ENCODE peak calls at places on chromosomes 16 and 17, in eight cellular contexts. One of them, this sample, is unnamed.
A peak's percentile ranks its signal among the peaks of the same experiment; 100 is the strongest.

GRCh38 chr16:86355538-86355937 is 154.8 kb upstream of the FOXF1 start:
- DNase-seq in PC-9: no peak
- DNase-seq in ascending aorta: no peak
- DNase-seq in psoas muscle: no peak
- DNase-seq in heart right ventricle: no peak
- DNase-seq in IMR-90: peak; percentile 93
- DNase-seq in tibial nerve: no peak
- DNase-seq in sigmoid colon: no peak
- DNase-seq in this sample: no peak

GRCh38 chr17:61716225-61716829 is 125.3 kb upstream of the NACA2 start:
- DNase-seq in tibial nerve: no peak
- DNase-seq in sigmoid colon: no peak
- DNase-seq in ascending aorta: no peak
- DNase-seq in PC-9: no peak
- DNase-seq in psoas muscle: no peak
- DNase-seq in heart right ventricle: no peak
- DNase-seq in IMR-90: no peak
- DNase-seq in this sample: no peak

GRCh38 chr17:71636644-71637043 is 484.2 kb upstream of the SOX9 start:
- DNase-seq in ascending aorta: no peak
- DNase-seq in sigmoid colon: no peak
- DNase-seq in heart right ventricle: no peak
- DNase-seq in IMR-90: no peak
- DNase-seq in psoas muscle: no peak
- DNase-seq in PC-9: no peak
- DNase-seq in tibial nerve: no peak
- DNase-seq in this sample: no peak

GRCh38 chr17:50977487-50978159 is 111.5 kb upstream of the TOB1 start:
- DNase-seq in heart right ventricle: no peak
- DNase-seq in PC-9: no peak
- DNase-seq in psoas muscle: no peak
- DNase-seq in ascending aorta: no peak
- DNase-seq in IMR-90: no peak
- DNase-seq in tibial nerve: no peak
- DNase-seq in sigmoid colon: no peak
- DNase-seq in this sample: no peak

GRCh38 chr16:59887856-59888255 is 1153.7 kb upstream of the GOT2 start:
- DNase-seq in sigmoid colon: no peak
- DNase-seq in ascending aorta: no peak
- DNase-seq in heart right ventricle: no peak
- DNase-seq in PC-9: no peak
- DNase-seq in IMR-90: no peak
- DNase-seq in tibial nerve: no peak
- DNase-seq in psoas muscle: no peak
- DNase-seq in this sample: no peak

GRCh38 chr17:31724026-31724425 is 135.0 kb downstream of the COPRS start:
- DNase-seq in heart right ventricle: no peak
- DNase-seq in tibial nerve: no peak
- DNase-seq in sigmoid colon: no peak
- DNase-seq in ascending aorta: peak; percentile 49
- DNase-seq in psoas muscle: no peak
- DNase-seq in PC-9: peak; percentile 12
- DNase-seq in IMR-90: peak; percentile 75
- DNase-seq in this sample: no peak

GRCh38 chr16:77789646-77790370 is 1.4 kb downstream of the VAT1L start:
- DNase-seq in heart right ventricle: no peak
- DNase-seq in tibial nerve: no peak
- DNase-seq in psoas muscle: no peak
- DNase-seq in ascending aorta: no peak
- DNase-seq in PC-9: no peak
- DNase-seq in sigmoid colon: no peak
- DNase-seq in IMR-90: no peak
- DNase-seq in this sample: no peak

GRCh38 chr17:69414408-69415274 is at the start of gene MAP2K6:
- DNase-seq in ascending aorta: peak; percentile 87
- DNase-seq in IMR-90: peak; percentile 65
- DNase-seq in sigmoid colon: peak; percentile 91
- DNase-seq in heart right ventricle: peak; percentile 81
- DNase-seq in tibial nerve: peak; percentile 67
- DNase-seq in psoas muscle: peak; percentile 83
- DNase-seq in PC-9: peak; percentile 42
- DNase-seq in this sample: peak; percentile 80

GRCh38 chr16:8996891-8997290 is 33.2 kb upstream of the USP7 start:
- DNase-seq in tibial nerve: no peak
- DNase-seq in psoas muscle: no peak
- DNase-seq in ascending aorta: no peak
- DNase-seq in sigmoid colon: no peak
- DNase-seq in heart right ventricle: no peak
- DNase-seq in IMR-90: no peak
- DNase-seq in PC-9: no peak
- DNase-seq in this sample: no peak

GRCh38 chr17:694239-694638 is 20.4 kb downstream of the VPS53 start:
- DNase-seq in tibial nerve: no peak
- DNase-seq in PC-9: peak; percentile 80
- DNase-seq in sigmoid colon: no peak
- DNase-seq in psoas muscle: no peak
- DNase-seq in heart right ventricle: no peak
- DNase-seq in IMR-90: peak; percentile 99
- DNase-seq in ascending aorta: no peak
- DNase-seq in this sample: no peak

GRCh38 chr17:258906-259305 is 77.5 kb upstream of the DOC2B start:
- DNase-seq in psoas muscle: no peak
- DNase-seq in tibial nerve: no peak
- DNase-seq in ascending aorta: peak; percentile 24
- DNase-seq in IMR-90: no peak
- DNase-seq in sigmoid colon: no peak
- DNase-seq in PC-9: no peak
- DNase-seq in heart right ventricle: no peak
- DNase-seq in this sample: no peak

GRCh38 chr16:27232061-27232841 is 28.9 kb downstream of the KDM8 start:
- DNase-seq in ascending aorta: no peak
- DNase-seq in psoas muscle: no peak
- DNase-seq in PC-9: no peak
- DNase-seq in IMR-90: no peak
- DNase-seq in tibial nerve: no peak
- DNase-seq in sigmoid colon: peak; percentile 59
- DNase-seq in heart right ventricle: no peak
- DNase-seq in this sample: no peak

GRCh38 chr17:38572292-38572664 is 33.5 kb downstream of the SRCIN1 start:
- DNase-seq in psoas muscle: no peak
- DNase-seq in IMR-90: no peak
- DNase-seq in PC-9: no peak
- DNase-seq in sigmoid colon: no peak
- DNase-seq in ascending aorta: no peak
- DNase-seq in heart right ventricle: no peak
- DNase-seq in tibial nerve: no peak
- DNase-seq in this sample: no peak

GRCh38 chr17:38569701-38570512 is 35.8 kb downstream of the SRCIN1 start:
- DNase-seq in psoas muscle: no peak
- DNase-seq in tibial nerve: no peak
- DNase-seq in PC-9: no peak
- DNase-seq in ascending aorta: no peak
- DNase-seq in heart right ventricle: no peak
- DNase-seq in IMR-90: no peak
- DNase-seq in sigmoid colon: no peak
- DNase-seq in this sample: no peak

GRCh38 chr17:38574712-38575111 is 31.0 kb downstream of the SRCIN1 start:
- DNase-seq in sigmoid colon: no peak
- DNase-seq in tibial nerve: no peak
- DNase-seq in IMR-90: no peak
- DNase-seq in psoas muscle: no peak
- DNase-seq in PC-9: no peak
- DNase-seq in heart right ventricle: no peak
- DNase-seq in ascending aorta: no peak
- DNase-seq in this sample: no peak

GRCh38 chr17:38571833-38572274 is 33.9 kb downstream of the SRCIN1 start:
- DNase-seq in ascending aorta: no peak
- DNase-seq in heart right ventricle: no peak
- DNase-seq in sigmoid colon: no peak
- DNase-seq in PC-9: no peak
- DNase-seq in IMR-90: no peak
- DNase-seq in tibial nerve: no peak
- DNase-seq in psoas muscle: no peak
- DNase-seq in this sample: no peak

GRCh38 chr17:38572665-38573365 is 32.9 kb downstream of the SRCIN1 start:
- DNase-seq in heart right ventricle: no peak
- DNase-seq in IMR-90: no peak
- DNase-seq in tibial nerve: no peak
- DNase-seq in psoas muscle: no peak
- DNase-seq in PC-9: peak; percentile 47
- DNase-seq in sigmoid colon: no peak
- DNase-seq in ascending aorta: no peak
- DNase-seq in this sample: no peak
- H3K27me3 ChIP-seq in heart right ventricle: peaks cover 99% of the 10 kb centered on the region
- H3K27me3 ChIP-seq in IMR-90: peaks cover 100% of the 10 kb centered on the region
- H3K27me3 ChIP-seq in tibial nerve: no peaks in the 10 kb centered on the region
- H3K27me3 ChIP-seq in psoas muscle: peaks cover 20% of the 10 kb centered on the region
- H3K27me3 ChIP-seq in PC-9: no peaks in the 10 kb centered on the region
- H3K27me3 ChIP-seq in sigmoid colon: peaks cover 66% of the 10 kb centered on the region
- H3K27me3 ChIP-seq in ascending aorta: peaks cover 10% of the 10 kb centered on the region
- H3K27me3 ChIP-seq in this sample: peaks cover 84% of the 10 kb centered on the region

DNA sequence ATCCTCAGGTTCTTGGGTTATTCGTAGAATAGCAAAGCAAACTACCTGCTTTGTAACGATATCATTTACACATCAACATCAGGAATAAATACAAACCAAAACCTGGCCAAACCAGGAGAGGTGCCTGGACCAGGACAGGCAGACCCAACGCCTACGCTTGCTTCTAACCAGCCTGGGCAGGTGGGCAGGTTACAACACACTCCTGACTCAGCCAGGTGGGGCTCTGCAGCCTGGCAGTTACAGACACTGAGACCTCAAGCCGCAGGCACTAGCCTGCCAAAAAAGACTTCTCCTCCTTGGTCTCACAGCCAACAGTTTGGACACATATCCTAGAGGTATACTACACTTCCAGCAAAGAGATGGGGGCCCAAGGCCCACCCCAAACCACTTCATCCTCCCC is 14.0 kb downstream of the ANKRD11 start:
- DNase-seq in ascending aorta: no peak
- DNase-seq in sigmoid colon: no peak
- DNase-seq in psoas muscle: no peak
- DNase-seq in IMR-90: no peak
- DNase-seq in heart right ventricle: no peak
- DNase-seq in tibial nerve: no peak
- DNase-seq in PC-9: peak; percentile 81
- DNase-seq in this sample: no peak
- H3K4me1 ChIP-seq in ascending aorta: peaks cover 38% of the 10 kb centered on the region
- H3K4me1 ChIP-seq in sigmoid colon: no peaks in the 10 kb centered on the region
- H3K4me1 ChIP-seq in psoas muscle: peaks cover 82% of the 10 kb centered on the region
- H3K4me1 ChIP-seq in IMR-90: peaks cover 29% of the 10 kb centered on the region
- H3K4me1 ChIP-seq in heart right ventricle: peaks cover 95% of the 10 kb centered on the region
- H3K4me1 ChIP-seq in tibial nerve: peaks cover 56% of the 10 kb centered on the region
- H3K4me1 ChIP-seq in PC-9: peaks cover 99% of the 10 kb centered on the region
- H3K4me1 ChIP-seq in this sample: peaks cover 33% of the 10 kb centered on the region

GRCh38 chr17:33017366-33017765 is 25.7 kb downstream of the SPACA3 start:
- DNase-seq in heart right ventricle: no peak
- DNase-seq in tibial nerve: no peak
- DNase-seq in PC-9: no peak
- DNase-seq in psoas muscle: no peak
- DNase-seq in sigmoid colon: no peak
- DNase-seq in ascending aorta: no peak
- DNase-seq in IMR-90: no peak
- DNase-seq in this sample: peak; percentile 43

GRCh38 chr17:33019161-33019560 is 27.5 kb downstream of the SPACA3 start:
- DNase-seq in ascending aorta: no peak
- DNase-seq in IMR-90: no peak
- DNase-seq in psoas muscle: no peak
- DNase-seq in tibial nerve: no peak
- DNase-seq in sigmoid colon: no peak
- DNase-seq in heart right ventricle: no peak
- DNase-seq in PC-9: no peak
- DNase-seq in this sample: no peak

GRCh38 chr17:33023790-33024189 is 32.1 kb downstream of the SPACA3 start:
- DNase-seq in tibial nerve: no peak
- DNase-seq in heart right ventricle: no peak
- DNase-seq in ascending aorta: no peak
- DNase-seq in PC-9: no peak
- DNase-seq in psoas muscle: no peak
- DNase-seq in sigmoid colon: no peak
- DNase-seq in IMR-90: no peak
- DNase-seq in this sample: no peak

GRCh38 chr17:33024688-33025486 is 33.2 kb downstream of the SPACA3 start:
- DNase-seq in IMR-90: no peak
- DNase-seq in PC-9: no peak
- DNase-seq in ascending aorta: no peak
- DNase-seq in heart right ventricle: no peak
- DNase-seq in sigmoid colon: no peak
- DNase-seq in psoas muscle: no peak
- DNase-seq in tibial nerve: no peak
- DNase-seq in this sample: no peak

DNA sequence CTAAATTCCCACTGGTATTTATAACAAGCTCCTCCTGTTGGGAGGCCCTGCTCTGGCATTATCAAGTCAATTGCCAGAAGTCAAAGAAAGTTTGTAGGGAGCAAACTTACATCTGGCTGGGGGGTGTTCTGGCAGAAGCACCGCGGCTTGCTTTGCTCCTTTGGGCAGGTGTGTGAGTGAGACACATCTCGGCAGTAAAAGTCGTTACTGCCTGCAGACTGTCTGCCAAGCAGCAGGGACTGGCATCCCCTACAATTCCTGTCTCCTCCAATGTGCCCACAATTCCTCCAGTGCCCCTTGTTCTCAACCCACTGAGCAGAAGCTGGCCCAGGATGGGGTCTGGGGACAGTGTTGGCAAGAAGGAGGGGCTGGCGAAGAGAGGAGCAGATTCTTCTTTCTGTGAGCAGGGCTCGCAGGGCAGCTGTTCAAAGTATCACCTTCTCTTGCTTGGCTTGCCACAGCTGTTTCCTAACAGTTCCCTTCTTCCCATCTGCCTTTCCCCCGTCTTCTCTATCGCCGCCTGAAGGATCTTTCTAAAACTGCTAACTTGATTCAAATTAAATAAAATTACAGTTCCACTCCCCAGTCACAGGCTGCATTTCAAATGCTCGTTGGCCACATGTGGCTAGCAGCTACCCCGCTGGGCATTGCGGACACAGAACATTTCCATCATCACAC is 30.2 kb downstream of the SPACA3 start:
- DNase-seq in PC-9: no peak
- DNase-seq in ascending aorta: no peak
- DNase-seq in IMR-90: peak; percentile 11
- DNase-seq in psoas muscle: no peak
- DNase-seq in tibial nerve: no peak
- DNase-seq in heart right ventricle: no peak
- DNase-seq in sigmoid colon: no peak
- DNase-seq in this sample: no peak
- TF ChIP-seq CTCF in PC-9: no peak
- TF ChIP-seq CTCF in ascending aorta: no peak
- TF ChIP-seq CTCF in IMR-90: peak; percentile 14
- TF ChIP-seq CTCF in psoas muscle: no peak
- TF ChIP-seq CTCF in tibial nerve: no peak
- TF ChIP-seq CTCF in heart right ventricle: no peak
- TF ChIP-seq CTCF in sigmoid colon: no peak
- TF ChIP-seq CTCF in this sample: no peak

DNA sequence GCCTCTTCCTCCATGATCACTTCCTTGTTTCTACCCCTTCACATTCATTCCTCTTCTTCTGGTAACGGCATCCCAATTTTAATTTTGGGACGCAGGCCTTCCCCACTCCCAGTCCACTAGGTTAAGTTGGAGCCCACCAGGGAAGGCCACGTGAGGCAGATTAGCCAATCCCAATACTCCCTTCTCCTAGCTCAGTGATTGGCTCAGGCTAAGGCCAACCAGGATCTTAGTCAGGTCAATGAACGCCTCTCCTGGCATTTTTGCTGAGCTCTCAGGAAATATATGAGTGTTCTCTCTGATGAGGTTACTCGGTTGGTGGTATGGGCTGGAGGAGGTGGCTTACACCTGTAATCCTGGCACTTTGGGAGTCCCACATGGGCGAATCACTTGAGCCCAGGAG is 15.4 kb downstream of the SEZ6L2 start:
- DNase-seq in ascending aorta: no peak
- DNase-seq in heart right ventricle: no peak
- DNase-seq in sigmoid colon: no peak
- DNase-seq in tibial nerve: no peak
- DNase-seq in PC-9: no peak
- DNase-seq in psoas muscle: no peak
- DNase-seq in IMR-90: no peak
- DNase-seq in this sample: no peak
- H3K27me3 ChIP-seq in ascending aorta: no peaks in the 10 kb centered on the region
- H3K27me3 ChIP-seq in heart right ventricle: peaks cover 8% of the 10 kb centered on the region
- H3K27me3 ChIP-seq in sigmoid colon: peaks cover 11% of the 10 kb centered on the region
- H3K27me3 ChIP-seq in tibial nerve: no peaks in the 10 kb centered on the region
- H3K27me3 ChIP-seq in PC-9: no peaks in the 10 kb centered on the region
- H3K27me3 ChIP-seq in psoas muscle: peaks cover 3% of the 10 kb centered on the region
- H3K27me3 ChIP-seq in IMR-90: no peaks in the 10 kb centered on the region
- H3K27me3 ChIP-seq in this sample: no peaks in the 10 kb centered on the region